ENCODE peak calls at places on chromosomes 1 and 21, in five cellular contexts. P, S, O, N and A are unnamed samples.
A peak's percentile ranks its signal among the peaks of the same experiment; 100 is the strongest.

GRCh38 chr1:25641931-25642611 is 25.5 kb downstream of the MAN1C1 start:
- DNase-seq in N (peak; percentile 10), O (no peak), S (no peak), P (no peak), A (peak; percentile 54)

GRCh38 chr1:110616587-110616986 is 10.4 kb upstream of the KCNA2 start:
- DNase-seq in S (no peak), P (no peak), N (peak; percentile 5), O (no peak), A (no peak)

GRCh38 chr1:218886472-218886871 is 287.2 kb upstream of the LYPLAL1 start:
- DNase-seq in O (no peak), S (no peak), N (peak; percentile 63), P (peak; percentile 63), A (peak; percentile 62)

GRCh38 chr1:12548279-12549105 is 69.5 kb downstream of the DHRS3 start:
- DNase-seq in S (no peak), O (no peak), N (no peak), P (no peak), A (no peak)

GRCh38 chr1:202343652-202344349 is 2.1 kb upstream of the UBE2T start:
- DNase-seq in N (peak; percentile 48), P (no peak), S (no peak), O (no peak), A (peak; percentile 59)

GRCh38 chr1:212946872-212947271 is 3.5 kb upstream of the VASH2 start:
- DNase-seq in S (no peak), O (no peak), N (no peak), P (no peak), A (no peak)

GRCh38 chr1:227733751-227734545 is 1.2 kb downstream of the JMJD4 start:
- DNase-seq in N (no peak), S (no peak), P (no peak), O (no peak), A (no peak)

GRCh38 chr21:37249112-37249904 is 17.8 kb downstream of the VPS26C start:
- DNase-seq in S (no peak), O (no peak), P (no peak), N (no peak), A (no peak)

GRCh38 chr1:9404541-9404940 is 111.8 kb downstream of the SPSB1 start:
- DNase-seq in S (no peak), N (no peak), P (no peak), O (no peak), A (no peak)

GRCh38 chr1:216425577-216425976 is 2.3 kb upstream of the USH2A start:
- DNase-seq in S (no peak), N (no peak), O (no peak), P (no peak), A (peak; percentile 52)

GRCh38 chr1:46285730-46286477 is 17.5 kb downstream of the LRRC41 start:
- DNase-seq in O (no peak), P (no peak), N (no peak), S (no peak), A (no peak)

GRCh38 chr1:46547481-46548383 is 3.7 kb downstream of the KNCN start:
- DNase-seq in N (peak; percentile 56), S (no peak), P (no peak), O (no peak), A (peak; percentile 70)

GRCh38 chr1:206469933-206470691 is at the start of gene IKBKE:
- DNase-seq in N (peak; percentile 78), O (peak; percentile 75), S (peak; percentile 75), P (peak; percentile 55), A (peak; percentile 77)

GRCh38 chr1:111191496-111191895 is 8.9 kb downstream of the DENND2D start:
- DNase-seq in O (no peak), N (peak; percentile 36), P (no peak), S (no peak), A (peak; percentile 50)

GRCh38 chr1:43621386-43621785 is 28.6 kb upstream of the KDM4A start:
- DNase-seq in P (no peak), N (no peak), S (no peak), O (no peak), A (no peak)

GRCh38 chr1:16072616-16073484 is 601 bp downstream of the FAM131C start:
- DNase-seq in S (no peak), N (no peak), P (no peak), O (no peak), A (no peak)

GRCh38 chr1:216310776-216311175 is 112.5 kb downstream of the USH2A start:
- DNase-seq in O (peak; percentile 18), S (peak; percentile 20), P (no peak), N (peak; percentile 56), A (peak; percentile 65)

GRCh38 chr1:43796111-43796581 is 88.8 kb downstream of the ST3GAL3 start:
- DNase-seq in S (no peak), O (no peak), N (peak; percentile 93), P (no peak), A (peak; percentile 65)

GRCh38 chr1:20633190-20634064 is at the start of gene PINK1:
- DNase-seq in N (peak; percentile 64), P (peak; percentile 80), O (no peak), S (peak; percentile 88), A (peak; percentile 68)

GRCh38 chr1:173392895-173393654 is 84.1 kb upstream of the PRDX6 start:
- DNase-seq in N (peak; percentile 85), P (no peak), O (peak; percentile 25), S (no peak), A (peak; percentile 91)

GRCh38 chr1:166383137-166383536 is 216.3 kb upstream of the FAM78B start:
- DNase-seq in N (no peak), P (no peak), O (no peak), S (no peak), A (no peak)

GRCh38 chr1:157496121-157496526 is 56.2 kb downstream of the FCRL5 start:
- DNase-seq in O (no peak), P (no peak), N (peak; percentile 37), S (peak; percentile 63), A (peak; percentile 46)

GRCh38 chr1:31937300-31938183 is 626 bp downstream of the PTP4A2 start:
- DNase-seq in N (peak; percentile 69), O (no peak), P (peak; percentile 87), S (peak; percentile 75), A (peak; percentile 72)

DNA sequence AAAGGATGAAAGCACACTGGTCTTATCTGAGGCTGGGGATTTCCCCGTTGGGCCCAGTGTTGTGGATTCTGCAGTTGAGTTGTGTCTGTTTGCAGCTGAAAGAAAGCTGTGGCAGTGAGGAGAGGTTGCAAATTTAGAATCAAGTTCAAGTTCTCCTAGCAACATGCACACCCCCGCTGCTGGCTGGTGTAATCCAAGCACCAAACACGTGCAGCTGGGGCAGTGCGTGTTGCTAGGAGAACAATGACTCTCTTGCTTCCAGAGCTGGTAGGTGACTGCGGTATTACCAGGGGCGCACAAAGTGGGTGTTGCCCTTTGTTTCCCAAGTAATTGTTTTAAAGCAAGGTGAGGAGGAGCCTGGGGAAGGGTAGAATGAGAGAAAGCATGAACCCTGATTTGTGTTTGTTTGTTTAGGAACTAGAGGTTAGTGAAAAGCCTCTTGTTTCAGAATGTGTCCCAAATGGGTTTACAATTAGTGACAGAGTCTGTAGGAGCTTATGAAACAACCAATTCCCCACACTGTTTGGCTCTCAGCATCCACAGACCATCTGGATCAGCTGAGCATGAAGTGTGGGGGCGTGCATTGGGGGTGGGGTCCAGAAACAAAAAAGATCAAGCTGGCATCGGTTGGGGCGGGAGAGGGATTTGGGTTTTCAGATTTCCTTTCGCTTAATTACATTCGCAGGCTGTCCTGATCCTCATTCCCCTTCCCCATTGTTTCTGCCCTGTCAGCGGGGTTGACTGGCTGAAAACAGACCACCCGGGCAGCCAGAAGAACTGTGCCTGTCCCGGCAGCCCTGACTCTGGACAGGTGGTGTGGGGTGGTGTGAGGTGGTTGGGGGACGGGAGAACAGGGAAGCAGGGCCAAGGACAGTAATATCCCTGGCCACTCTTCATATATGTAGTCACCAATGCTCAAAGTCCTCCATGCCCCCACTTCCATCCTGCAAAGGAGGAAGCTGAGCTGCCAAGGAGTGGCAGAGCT is 91.8 kb downstream of the IER5 start:
- DNase-seq in N (peak; percentile 42), O (no peak), S (no peak), P (peak; percentile 53), A (peak; percentile 76)
- H3K4me3 ChIP-seq in N (no peak overlapping the region), O (no peak overlapping the region), S (no peak overlapping the region), P (no peak overlapping the region), A (no peak overlapping the region)

DNA sequence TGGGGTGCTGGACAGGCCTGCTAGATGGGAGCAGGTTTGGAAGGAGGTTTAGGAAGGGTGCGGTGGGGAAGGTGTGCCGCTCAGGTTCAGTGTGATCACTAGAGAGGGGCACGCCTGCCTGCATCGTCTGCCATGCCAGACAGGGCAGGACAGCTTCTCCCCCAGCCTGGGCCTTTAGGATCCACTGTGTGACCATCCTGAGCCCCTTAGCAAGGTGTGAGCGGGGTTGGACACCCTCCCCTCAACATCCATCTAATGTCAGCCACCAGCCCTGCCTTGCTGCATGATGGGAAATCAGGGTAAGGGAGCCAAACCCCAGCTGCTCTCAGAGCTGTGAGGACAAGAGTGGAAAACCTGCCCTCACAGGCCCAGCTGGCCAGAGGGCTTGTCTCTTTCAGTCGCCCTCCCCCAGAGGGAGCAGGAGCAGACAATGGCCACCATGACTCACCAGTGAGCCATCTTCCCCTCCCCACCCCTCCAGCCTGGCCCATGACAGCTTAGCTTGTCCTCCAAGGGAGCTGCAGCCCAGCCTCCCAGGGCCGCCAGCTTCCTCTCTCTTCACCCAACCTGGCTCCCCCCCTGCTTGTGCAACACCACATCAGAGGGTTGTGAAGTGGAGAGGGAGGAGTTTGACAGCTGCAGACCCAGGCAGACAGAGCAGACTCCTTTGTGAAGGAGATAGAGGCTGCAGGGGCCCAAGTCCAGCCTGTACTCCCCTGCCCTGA is 37.0 kb downstream of the NUAK2 start:
- DNase-seq in S (peak; percentile 75), O (peak; percentile 84), P (peak; percentile 90), N (peak; percentile 99), A (peak; percentile 99)
- TF ChIP-seq CTCF in S (no peak), O (peak; percentile 26), P (no peak), N (no peak), A (no peak)

DNA sequence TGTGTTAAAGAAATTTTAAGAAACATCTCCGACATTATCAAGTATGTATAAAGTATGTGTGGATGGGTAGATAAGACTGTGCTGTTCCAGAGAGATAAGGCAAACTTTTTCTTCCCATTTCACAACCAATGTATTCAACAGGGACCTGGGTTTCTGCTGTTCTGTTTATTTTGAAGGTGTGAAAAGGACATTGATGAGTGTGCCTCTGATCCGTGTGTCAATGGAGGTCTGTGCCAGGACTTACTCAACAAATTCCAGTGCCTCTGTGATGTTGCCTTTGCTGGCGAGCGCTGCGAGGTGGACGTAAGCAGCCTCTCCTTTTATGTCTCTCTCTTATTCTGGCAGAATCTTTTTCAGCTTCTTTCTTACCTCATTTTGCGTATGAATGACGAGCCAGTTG is 173.9 kb downstream of the CRB1 start:
- DNase-seq in O (no peak), P (peak; percentile 42), S (no peak), N (peak; percentile 79), A (peak; percentile 97)
- H3K4me3 ChIP-seq in O (no peak overlapping the region), P (no peak overlapping the region), S (no peak overlapping the region), N (no peak overlapping the region), A (no peak overlapping the region)

GRCh38 chr1:81174811-81175476 is 625.8 kb upstream of the ADGRL2 start:
- DNase-seq in O (peak; percentile 84), N (peak; percentile 58), S (no peak), P (no peak), A (peak; percentile 23)
- TF ChIP-seq CTCF in O (peak; percentile 29), N (no peak), S (no peak), P (no peak), A (no peak)

GRCh38 chr1:6026095-6026809 is 19.4 kb upstream of the KCNAB2 start:
- DNase-seq in P (peak; percentile 31), N (no peak), S (peak; percentile 90), O (no peak), A (no peak)

GRCh38 chr1:6025269-6026094 is 20.2 kb upstream of the KCNAB2 start:
- DNase-seq in O (no peak), P (no peak), N (no peak), S (no peak), A (no peak)

GRCh38 chr1:6028042-6028895 is 17.4 kb upstream of the KCNAB2 start:
- DNase-seq in N (no peak), S (peak; percentile 34), P (no peak), O (no peak), A (no peak)

GRCh38 chr1:6029351-6029750 is 16.3 kb upstream of the KCNAB2 start:
- DNase-seq in O (no peak), N (no peak), S (no peak), P (no peak), A (no peak)

GRCh38 chr1:6027591-6027990 is 18.1 kb upstream of the KCNAB2 start:
- DNase-seq in S (no peak), O (no peak), N (no peak), P (no peak), A (no peak)
- H3K4me3 ChIP-seq in S (peak overlapping the region; percentile 38), O (no peak overlapping the region), N (no peak overlapping the region), P (no peak overlapping the region), A (no peak overlapping the region)